ENCODE peak calls at places on chromosomes 13 and 19, in six cellular contexts. One of them, this sample, is unnamed.

GRCh38 chr19:47274891-47275865 is 493 bp downstream of the INAFM1 start:
- DNase-seq in CD8-positive, alpha-beta T cell: no peak
- DNase-seq in GM23338: peak; percentile 62
- DNase-seq in neural progenitor cell: peak; percentile 72
- DNase-seq in CD4-positive, alpha-beta T cell: peak; percentile 16
- DNase-seq in IMR-90: no peak
- DNase-seq in this sample: no peak

GRCh38 chr19:29292146-29292545 is 79.2 kb upstream of the UQCRFS1 start:
- DNase-seq in CD8-positive, alpha-beta T cell: no peak
- DNase-seq in GM23338: peak; percentile 33
- DNase-seq in neural progenitor cell: no peak
- DNase-seq in CD4-positive, alpha-beta T cell: no peak
- DNase-seq in IMR-90: no peak
- DNase-seq in this sample: no peak

GRCh38 chr13:29581666-29582065 is 13.8 kb downstream of the SLC7A1 start:
- DNase-seq in CD8-positive, alpha-beta T cell: no peak
- DNase-seq in GM23338: peak; percentile 50
- DNase-seq in neural progenitor cell: no peak
- DNase-seq in CD4-positive, alpha-beta T cell: no peak
- DNase-seq in IMR-90: no peak
- DNase-seq in this sample: no peak

GRCh38 chr19:35302446-35302845 is 10.5 kb downstream of the MAG start:
- DNase-seq in CD8-positive, alpha-beta T cell: no peak
- DNase-seq in GM23338: no peak
- DNase-seq in neural progenitor cell: no peak
- DNase-seq in CD4-positive, alpha-beta T cell: no peak
- DNase-seq in IMR-90: no peak
- DNase-seq in this sample: no peak

GRCh38 chr19:12864721-12865715 is 16.2 kb downstream of the DNASE2 start:
- DNase-seq in CD8-positive, alpha-beta T cell: no peak
- DNase-seq in GM23338: no peak
- DNase-seq in neural progenitor cell: no peak
- DNase-seq in CD4-positive, alpha-beta T cell: no peak
- DNase-seq in IMR-90: no peak
- DNase-seq in this sample: no peak

GRCh38 chr13:37656247-37656940 is 57.8 kb upstream of the POSTN start:
- DNase-seq in CD8-positive, alpha-beta T cell: no peak
- DNase-seq in GM23338: no peak
- DNase-seq in neural progenitor cell: no peak
- DNase-seq in CD4-positive, alpha-beta T cell: no peak
- DNase-seq in IMR-90: peak; percentile 99
- DNase-seq in this sample: no peak

GRCh38 chr13:100738176-100738855 is 63.7 kb upstream of the TMTC4 start:
- DNase-seq in CD8-positive, alpha-beta T cell: no peak
- DNase-seq in GM23338: no peak
- DNase-seq in neural progenitor cell: no peak
- DNase-seq in CD4-positive, alpha-beta T cell: no peak
- DNase-seq in IMR-90: no peak
- DNase-seq in this sample: no peak

GRCh38 chr13:43390101-43390500 is 366.7 kb downstream of the DNAJC15 start:
- DNase-seq in CD8-positive, alpha-beta T cell: no peak
- DNase-seq in GM23338: no peak
- DNase-seq in neural progenitor cell: no peak
- DNase-seq in CD4-positive, alpha-beta T cell: no peak
- DNase-seq in IMR-90: peak; percentile 68
- DNase-seq in this sample: no peak

GRCh38 chr13:114067381-114067885 is 65.0 kb downstream of the RASA3 start:
- DNase-seq in CD8-positive, alpha-beta T cell: peak; percentile 42
- DNase-seq in GM23338: no peak
- DNase-seq in neural progenitor cell: no peak
- DNase-seq in CD4-positive, alpha-beta T cell: no peak
- DNase-seq in IMR-90: peak; percentile 68
- DNase-seq in this sample: no peak

GRCh38 chr13:33610471-33611015 is 207.4 kb upstream of the RFC3 start:
- DNase-seq in CD8-positive, alpha-beta T cell: peak; percentile 31
- DNase-seq in GM23338: peak; percentile 60
- DNase-seq in neural progenitor cell: peak; percentile 58
- DNase-seq in CD4-positive, alpha-beta T cell: peak; percentile 42
- DNase-seq in IMR-90: no peak
- DNase-seq in this sample: no peak

GRCh38 chr19:41922220-41922576 is 6.1 kb downstream of the ERFL start:
- DNase-seq in CD8-positive, alpha-beta T cell: no peak
- DNase-seq in GM23338: no peak
- DNase-seq in neural progenitor cell: no peak
- DNase-seq in CD4-positive, alpha-beta T cell: no peak
- DNase-seq in IMR-90: no peak
- DNase-seq in this sample: no peak

GRCh38 chr19:41920878-41921277 is 7.4 kb downstream of the ERFL start:
- DNase-seq in CD8-positive, alpha-beta T cell: no peak
- DNase-seq in GM23338: no peak
- DNase-seq in neural progenitor cell: no peak
- DNase-seq in CD4-positive, alpha-beta T cell: no peak
- DNase-seq in IMR-90: no peak
- DNase-seq in this sample: no peak

GRCh38 chr19:41921280-41922219 is 6.7 kb downstream of the ERFL start:
- DNase-seq in CD8-positive, alpha-beta T cell: no peak
- DNase-seq in GM23338: no peak
- DNase-seq in neural progenitor cell: no peak
- DNase-seq in CD4-positive, alpha-beta T cell: no peak
- DNase-seq in IMR-90: no peak
- DNase-seq in this sample: no peak

GRCh38 chr19:41923045-41923788 is 5.0 kb downstream of the ERFL start:
- DNase-seq in CD8-positive, alpha-beta T cell: no peak
- DNase-seq in GM23338: no peak
- DNase-seq in neural progenitor cell: no peak
- DNase-seq in CD4-positive, alpha-beta T cell: no peak
- DNase-seq in IMR-90: no peak
- DNase-seq in this sample: no peak

GRCh38 chr19:41922585-41922984 is 5.7 kb downstream of the ERFL start:
- DNase-seq in CD8-positive, alpha-beta T cell: no peak
- DNase-seq in GM23338: no peak
- DNase-seq in neural progenitor cell: no peak
- DNase-seq in CD4-positive, alpha-beta T cell: no peak
- DNase-seq in IMR-90: no peak
- DNase-seq in this sample: no peak
- H3K27me3 ChIP-seq in CD8-positive, alpha-beta T cell: no peaks in the 10 kb centered on the region
- H3K27me3 ChIP-seq in GM23338: peaks cover 98% of the 10 kb centered on the region
- H3K27me3 ChIP-seq in neural progenitor cell: peaks cover 98% of the 10 kb centered on the region
- H3K27me3 ChIP-seq in CD4-positive, alpha-beta T cell: peaks cover 5% of the 10 kb centered on the region
- H3K27me3 ChIP-seq in IMR-90: peaks cover 86% of the 10 kb centered on the region
- H3K27me3 ChIP-seq in this sample: peaks cover 65% of the 10 kb centered on the region

GRCh38 chr13:47252627-47253026 is 355.8 kb upstream of the HTR2A start:
- DNase-seq in CD8-positive, alpha-beta T cell: no peak
- DNase-seq in GM23338: no peak
- DNase-seq in neural progenitor cell: no peak
- DNase-seq in CD4-positive, alpha-beta T cell: no peak
- DNase-seq in IMR-90: peak; percentile 10
- DNase-seq in this sample: no peak

GRCh38 chr13:47256618-47257017 is 359.8 kb upstream of the HTR2A start:
- DNase-seq in CD8-positive, alpha-beta T cell: no peak
- DNase-seq in GM23338: no peak
- DNase-seq in neural progenitor cell: no peak
- DNase-seq in CD4-positive, alpha-beta T cell: no peak
- DNase-seq in IMR-90: peak; percentile 93
- DNase-seq in this sample: no peak

DNA sequence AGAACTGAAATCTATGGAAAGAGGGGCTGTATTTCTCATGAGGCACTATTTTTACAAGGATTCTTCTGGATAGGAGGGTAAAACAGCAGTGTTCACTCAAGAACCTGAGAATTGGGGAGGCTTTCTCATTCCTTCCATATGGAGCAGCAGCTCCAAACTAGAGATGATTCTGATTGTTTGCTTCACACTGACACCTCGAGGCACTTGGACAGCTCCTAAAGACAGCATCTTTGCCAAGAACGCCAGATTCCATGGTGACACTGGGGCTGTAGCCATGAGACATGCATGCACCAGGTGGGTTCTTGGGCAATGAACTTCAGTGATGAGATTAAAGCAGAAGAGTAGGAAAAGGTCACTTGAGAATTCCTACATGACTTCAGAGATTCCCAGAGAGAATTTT is 361.5 kb upstream of the HTR2A start:
- DNase-seq in CD8-positive, alpha-beta T cell: no peak
- DNase-seq in GM23338: no peak
- DNase-seq in neural progenitor cell: no peak
- DNase-seq in CD4-positive, alpha-beta T cell: no peak
- DNase-seq in IMR-90: no peak
- DNase-seq in this sample: no peak
- TF ChIP-seq CTCF in CD8-positive, alpha-beta T cell: no peak
- TF ChIP-seq CTCF in GM23338: no peak
- TF ChIP-seq CTCF in neural progenitor cell: no peak
- TF ChIP-seq CTCF in CD4-positive, alpha-beta T cell: no peak
- TF ChIP-seq CTCF in IMR-90: no peak
- TF ChIP-seq CTCF in this sample: no peak

GRCh38 chr19:41325640-41325946 is 15.6 kb downstream of the CCDC97 start:
- DNase-seq in CD8-positive, alpha-beta T cell: no peak
- DNase-seq in GM23338: no peak
- DNase-seq in neural progenitor cell: no peak
- DNase-seq in CD4-positive, alpha-beta T cell: no peak
- DNase-seq in IMR-90: no peak
- DNase-seq in this sample: no peak
- H3K27ac ChIP-seq in CD8-positive, alpha-beta T cell: no peak overlapping the region
- H3K27ac ChIP-seq in GM23338: no peak overlapping the region
- H3K27ac ChIP-seq in neural progenitor cell: no peak overlapping the region
- H3K27ac ChIP-seq in CD4-positive, alpha-beta T cell: peak overlapping the region; percentile 89
- H3K27ac ChIP-seq in IMR-90: peak overlapping the region; percentile 96
- H3K27ac ChIP-seq in this sample: peak overlapping the region; percentile 80

DNA sequence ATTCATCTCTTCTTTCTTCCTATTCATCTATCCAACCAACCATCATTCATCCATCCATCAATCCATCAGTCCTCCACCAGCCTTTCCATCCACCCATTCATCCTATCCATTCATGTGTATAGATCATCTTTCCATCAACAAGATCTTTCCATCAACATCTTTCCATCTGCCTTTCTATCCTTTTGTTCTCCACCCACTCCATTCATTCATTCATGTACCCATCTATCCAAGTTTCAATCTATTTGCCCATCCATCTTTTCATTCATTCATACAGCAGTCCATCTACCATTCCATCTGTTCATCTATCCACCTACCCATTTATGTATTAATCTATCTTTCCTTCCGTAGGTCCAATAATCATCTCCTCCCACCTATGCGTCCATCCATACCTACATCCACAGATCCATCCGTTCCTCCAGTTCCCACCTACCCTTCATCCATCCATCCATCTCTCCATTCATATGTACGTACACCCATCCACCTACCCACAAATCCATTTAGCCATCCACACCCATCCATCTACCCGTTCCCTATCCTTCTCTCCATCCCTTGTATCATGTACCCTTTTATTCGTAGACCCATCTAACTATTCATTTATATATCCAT is 53.3 kb downstream of the RYR1 start:
- DNase-seq in CD8-positive, alpha-beta T cell: no peak
- DNase-seq in GM23338: no peak
- DNase-seq in neural progenitor cell: no peak
- DNase-seq in CD4-positive, alpha-beta T cell: no peak
- DNase-seq in IMR-90: no peak
- DNase-seq in this sample: no peak
- H3K27me3 ChIP-seq in CD8-positive, alpha-beta T cell: no peaks in the 10 kb centered on the region
- H3K27me3 ChIP-seq in GM23338: no peaks in the 10 kb centered on the region
- H3K27me3 ChIP-seq in neural progenitor cell: no peaks in the 10 kb centered on the region
- H3K27me3 ChIP-seq in CD4-positive, alpha-beta T cell: no peaks in the 10 kb centered on the region
- H3K27me3 ChIP-seq in IMR-90: no peaks in the 10 kb centered on the region
- H3K27me3 ChIP-seq in this sample: no peaks in the 10 kb centered on the region

DNA sequence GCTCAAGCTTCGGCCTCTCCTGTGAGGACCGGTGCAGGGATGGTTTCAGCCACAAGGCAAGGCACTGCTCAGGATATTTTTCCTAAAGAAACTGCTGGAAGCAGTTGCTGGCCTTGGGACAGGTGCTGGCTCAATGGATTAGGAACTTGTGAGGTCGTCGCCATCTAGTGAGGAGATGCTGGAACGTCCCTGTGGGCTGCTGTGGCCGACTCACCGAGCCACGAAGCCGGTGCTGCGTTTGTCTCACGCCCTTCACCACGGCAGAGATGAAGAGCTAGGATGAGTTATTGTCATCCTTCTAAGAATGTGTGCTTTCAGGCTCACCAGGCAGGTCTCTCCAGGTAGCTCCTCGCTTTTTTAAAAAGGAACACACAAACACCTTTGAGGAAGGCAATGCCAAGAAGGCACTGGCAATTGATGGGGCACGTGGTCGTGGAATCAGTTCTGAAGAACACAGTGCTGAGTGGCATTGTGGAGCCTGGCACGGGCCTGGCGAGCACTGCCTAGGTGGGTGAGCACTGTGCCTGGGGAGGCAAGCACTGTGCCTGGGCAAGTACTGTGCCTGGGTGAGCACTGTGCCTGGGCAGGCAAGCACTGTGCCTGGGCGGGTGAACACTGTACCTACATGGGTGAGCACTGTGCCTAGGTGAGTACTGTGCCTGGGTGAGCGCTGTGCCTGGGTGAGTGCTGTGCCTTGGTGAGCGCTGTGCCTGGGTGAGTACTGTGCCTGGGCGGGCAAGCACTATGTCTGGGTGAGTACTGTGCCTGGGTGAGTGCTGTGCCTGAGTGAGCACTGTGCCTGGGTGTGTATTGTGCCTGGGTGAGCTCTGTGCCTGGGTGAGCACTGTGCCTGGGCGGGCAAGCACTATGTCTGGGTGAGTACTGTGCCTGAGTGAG is 140.4 kb downstream of the TEX29 start:
- DNase-seq in CD8-positive, alpha-beta T cell: no peak
- DNase-seq in GM23338: peak; percentile 76
- DNase-seq in neural progenitor cell: peak; percentile 80
- DNase-seq in CD4-positive, alpha-beta T cell: no peak
- DNase-seq in IMR-90: peak; percentile 47
- DNase-seq in this sample: no peak
- TF ChIP-seq CTCF in CD8-positive, alpha-beta T cell: no peak
- TF ChIP-seq CTCF in GM23338: peak; percentile 79
- TF ChIP-seq CTCF in neural progenitor cell: peak; percentile 63
- TF ChIP-seq CTCF in CD4-positive, alpha-beta T cell: no peak
- TF ChIP-seq CTCF in IMR-90: peak; percentile 45
- TF ChIP-seq CTCF in this sample: peak; percentile 26

DNA sequence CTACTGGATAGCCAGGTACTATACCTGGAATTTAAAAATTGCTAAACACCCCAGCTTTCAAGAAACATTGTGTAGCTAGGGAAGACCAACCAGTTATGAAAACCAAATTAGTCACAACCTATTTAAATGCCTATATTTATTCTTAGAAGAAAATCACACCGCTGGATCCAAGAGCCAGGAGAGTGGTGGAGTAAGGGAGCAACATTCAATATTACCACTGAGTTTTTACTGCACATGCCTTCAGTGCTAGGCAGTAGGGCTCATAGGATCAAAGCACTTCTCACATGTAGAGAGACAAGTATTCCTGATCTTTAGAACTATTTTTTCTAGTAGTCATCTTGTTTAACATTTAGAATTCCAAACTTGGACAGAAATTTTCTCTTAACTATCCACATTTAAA is 11.2 kb downstream of the ITM2B start:
- DNase-seq in CD8-positive, alpha-beta T cell: no peak
- DNase-seq in GM23338: no peak
- DNase-seq in neural progenitor cell: no peak
- DNase-seq in CD4-positive, alpha-beta T cell: no peak
- DNase-seq in IMR-90: no peak
- DNase-seq in this sample: no peak
- H3K27ac ChIP-seq in CD8-positive, alpha-beta T cell: no peak overlapping the region
- H3K27ac ChIP-seq in GM23338: no peak overlapping the region
- H3K27ac ChIP-seq in neural progenitor cell: no peak overlapping the region
- H3K27ac ChIP-seq in CD4-positive, alpha-beta T cell: no peak overlapping the region
- H3K27ac ChIP-seq in IMR-90: no peak overlapping the region
- H3K27ac ChIP-seq in this sample: no peak overlapping the region

GRCh38 chr19:50495020-50495531 is 15.9 kb downstream of the JOSD2 start:
- DNase-seq in CD8-positive, alpha-beta T cell: no peak
- DNase-seq in GM23338: no peak
- DNase-seq in neural progenitor cell: no peak
- DNase-seq in CD4-positive, alpha-beta T cell: no peak
- DNase-seq in IMR-90: no peak
- DNase-seq in this sample: no peak
- H3K27me3 ChIP-seq in CD8-positive, alpha-beta T cell: no peaks in the 10 kb centered on the region
- H3K27me3 ChIP-seq in GM23338: peaks cover 99% of the 10 kb centered on the region
- H3K27me3 ChIP-seq in neural progenitor cell: peaks cover 88% of the 10 kb centered on the region
- H3K27me3 ChIP-seq in CD4-positive, alpha-beta T cell: no peaks in the 10 kb centered on the region
- H3K27me3 ChIP-seq in IMR-90: peaks cover 43% of the 10 kb centered on the region
- H3K27me3 ChIP-seq in this sample: no peaks in the 10 kb centered on the region

This sample was measured in upper lobe of right lung.